ENCODE peak calls at places on chromosomes 16 and 17, in ten cellular contexts. B is heart left ventricle, W is body of pancreas, N is tibial nerve, T is IMR-90, D is A549, R is ovary, F is GM12878, Q is transverse colon, C is lower leg skin. Z is an unnamed sample.

GRCh38 chr16:10740000-10740844 is 3.4 kb upstream of the NUBP1 start:
- DNase-seq in B (no peak), W (no peak), N (no peak), T (no peak), D (no peak), R (peak; percentile 13), F (no peak), Q (no peak), C (no peak), Z (no peak)

GRCh38 chr17:62626719-62627218 is 701 bp upstream of the MRC2 start:
- DNase-seq in B (peak; percentile 78), W (peak; percentile 48), N (peak; percentile 45), T (peak; percentile 90), D (peak; percentile 82), R (peak; percentile 85), F (no peak), Q (no peak), C (peak; percentile 51), Z (peak; percentile 71)

GRCh38 chr16:21326459-21326858 is 48.4 kb upstream of the CRYM start:
- DNase-seq in B (no peak), W (no peak), N (no peak), T (no peak), D (no peak), R (no peak), F (no peak), Q (no peak), C (no peak), Z (no peak)

GRCh38 chr17:36947922-36948716 is 635 bp upstream of the AATF start:
- DNase-seq in B (no peak), W (no peak), N (no peak), T (no peak), D (no peak), R (no peak), F (no peak), Q (no peak), C (peak; percentile 36), Z (peak; percentile 75)

GRCh38 chr17:44314869-44315661 is 6.7 kb downstream of the RUNDC3A start:
- DNase-seq in B (no peak), W (peak; percentile 52), N (no peak), T (no peak), D (peak; percentile 93), R (no peak), F (no peak), Q (peak; percentile 25), C (no peak), Z (no peak)

GRCh38 chr17:17849147-17849820 is 12.5 kb upstream of the SREBF1 start:
- DNase-seq in B (peak; percentile 84), W (peak; percentile 66), N (no peak), T (no peak), D (no peak), R (peak; percentile 70), F (peak; percentile 55), Q (peak; percentile 67), C (peak; percentile 77), Z (no peak)

GRCh38 chr17:27996157-27997043 is 46.1 kb upstream of the NLK start:
- DNase-seq in B (no peak), W (no peak), N (no peak), T (no peak), D (no peak), R (no peak), F (no peak), Q (no peak), C (no peak), Z (no peak)

GRCh38 chr17:13531701-13532100 is 70.0 kb downstream of the HS3ST3A1 start:
- DNase-seq in B (no peak), W (no peak), N (no peak), T (no peak), D (no peak), R (no peak), F (no peak), Q (no peak), C (no peak), Z (no peak)

GRCh38 chr17:46002311-46002972 is 3.4 kb downstream of the STH start:
- DNase-seq in B (peak; percentile 54), W (peak; percentile 84), N (peak; percentile 56), T (peak; percentile 51), D (peak; percentile 78), R (peak; percentile 75), F (peak; percentile 16), Q (peak; percentile 78), C (peak; percentile 70), Z (peak; percentile 81)

GRCh38 chr16:7313170-7313569 is 19.5 kb upstream of the RBFOX1 start:
- DNase-seq in B (no peak), W (no peak), N (no peak), T (no peak), D (no peak), R (no peak), F (no peak), Q (no peak), C (no peak), Z (peak; percentile 13)

GRCh38 chr17:1312261-1312870 is 32.9 kb downstream of the TRARG1 start:
- DNase-seq in B (no peak), W (peak; percentile 9), N (no peak), T (no peak), D (no peak), R (no peak), F (no peak), Q (no peak), C (no peak), Z (no peak)

GRCh38 chr16:89552329-89552728 is 8.2 kb upstream of the RPL13 start:
- DNase-seq in B (no peak), W (no peak), N (no peak), T (no peak), D (no peak), R (no peak), F (no peak), Q (no peak), C (no peak), Z (no peak)

DNA sequence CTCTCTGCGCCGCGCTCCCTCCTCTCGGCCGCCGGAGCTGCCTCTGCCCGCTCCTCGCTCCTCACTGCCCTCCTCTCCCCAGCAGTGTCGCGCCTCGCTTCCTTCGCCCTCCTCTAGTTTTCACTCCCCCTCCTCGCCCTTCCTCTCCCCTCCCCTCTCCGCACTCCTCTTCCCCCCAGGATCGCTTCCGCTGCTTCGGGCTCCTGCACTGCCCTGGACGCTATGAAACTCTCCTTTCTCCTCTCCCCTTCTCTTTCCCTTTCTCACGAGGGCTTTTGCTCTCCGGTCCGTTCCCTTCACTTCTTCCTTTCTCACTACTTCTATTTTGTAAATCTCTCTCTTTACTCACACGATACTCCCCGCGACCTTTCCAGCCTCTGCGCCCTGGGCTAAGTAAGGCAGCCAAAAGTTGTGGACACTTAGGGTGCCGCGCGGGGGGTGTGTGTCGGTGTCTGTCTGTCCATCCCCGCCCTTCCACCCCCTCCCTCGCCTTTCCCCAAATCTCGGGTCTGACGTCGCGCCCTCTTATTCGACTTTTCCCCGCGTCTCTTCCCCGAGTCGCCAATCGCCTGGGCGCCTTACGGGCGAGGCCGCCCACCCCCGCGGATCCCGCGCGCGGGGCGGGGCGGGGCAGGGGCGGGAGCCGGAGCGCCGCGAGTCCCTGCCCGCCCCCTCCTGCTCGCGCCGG is at the start of gene IRX3:
- DNase-seq in B (peak; percentile 94), W (peak; percentile 68), N (no peak), T (peak; percentile 4), D (peak; percentile 88), R (peak; percentile 75), F (no peak), Q (peak; percentile 13), C (peak; percentile 90), Z (peak; percentile 98)
- TF ChIP-seq POLR2A in B (no peak), W (peak; percentile 19), N (no peak), T (no peak), D (peak; percentile 14), R (no peak), F (no peak), Q (no peak), C (no peak), Z (peak; percentile 29)

GRCh38 chr16:19348578-19349315 is 63.2 kb downstream of the CLEC19A start:
- DNase-seq in B (no peak), W (no peak), N (no peak), T (no peak), D (no peak), R (no peak), F (no peak), Q (no peak), C (no peak), Z (peak; percentile 28)
- TF ChIP-seq POLR2A in B (no peak), W (no peak), N (no peak), T (no peak), D (no peak), R (no peak), F (no peak), Q (no peak), C (no peak), Z (no peak)

GRCh38 chr17:8154608-8155152 is 2.5 kb upstream of the PER1 start:
- DNase-seq in B (no peak), W (no peak), N (no peak), T (no peak), D (no peak), R (no peak), F (no peak), Q (no peak), C (no peak), Z (no peak)
- TF ChIP-seq POLR2A in B (no peak), W (no peak), N (peak; percentile 21), T (no peak), D (no peak), R (peak; percentile 52), F (no peak), Q (no peak), C (no peak), Z (no peak)

GRCh38 chr17:4657678-4658077 is 16.2 kb upstream of the ALOX15 start:
- DNase-seq in B (no peak), W (no peak), N (no peak), T (peak; percentile 25), D (no peak), R (no peak), F (no peak), Q (no peak), C (no peak), Z (no peak)

GRCh38 chr17:4663711-4664110 is 22.2 kb upstream of the ALOX15 start:
- DNase-seq in B (no peak), W (no peak), N (no peak), T (no peak), D (no peak), R (no peak), F (no peak), Q (no peak), C (no peak), Z (no peak)

GRCh38 chr17:4664230-4664629 is 22.8 kb upstream of the ALOX15 start:
- DNase-seq in B (no peak), W (no peak), N (no peak), T (no peak), D (no peak), R (no peak), F (no peak), Q (no peak), C (no peak), Z (no peak)

DNA sequence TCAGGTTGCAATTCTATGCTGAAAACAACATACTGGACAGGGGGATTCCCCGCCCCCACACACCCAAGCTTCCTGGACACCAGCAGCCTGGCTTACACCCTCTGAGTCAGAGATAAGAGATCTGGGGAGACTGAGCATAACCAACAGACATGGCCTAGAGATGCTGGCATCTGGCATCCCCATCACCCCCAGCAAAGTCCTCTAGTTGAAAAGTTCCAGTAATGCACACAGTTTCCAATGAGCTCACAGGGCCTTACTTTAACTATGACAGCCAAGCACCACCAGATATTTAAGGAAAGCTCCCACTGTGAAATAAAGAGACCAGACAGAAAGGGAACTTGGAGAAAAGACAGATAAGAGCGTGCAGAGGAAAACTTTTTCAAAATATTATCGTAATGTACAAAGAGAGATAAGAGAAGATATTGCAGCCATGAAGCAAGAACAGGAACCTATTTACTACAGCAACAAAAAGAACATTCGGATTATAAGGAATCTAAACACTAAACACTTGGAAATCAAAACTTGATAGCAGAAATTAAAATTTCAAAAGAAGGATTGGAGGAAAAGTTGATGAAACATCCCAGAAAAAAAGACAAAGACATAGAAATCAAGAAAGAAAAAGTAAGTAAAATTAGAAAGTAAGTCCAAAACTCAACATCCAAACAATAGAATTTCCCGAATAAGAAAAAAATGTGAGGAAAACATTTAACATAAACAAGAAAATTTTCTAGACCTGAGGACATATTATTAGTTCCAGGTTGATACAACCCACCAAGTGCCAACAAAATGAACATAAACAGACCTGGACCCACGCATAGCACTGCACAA is 17.2 kb upstream of the ALOX15 start:
- DNase-seq in B (no peak), W (no peak), N (no peak), T (peak; percentile 86), D (no peak), R (no peak), F (no peak), Q (no peak), C (no peak), Z (peak; percentile 49)
- TF ChIP-seq POLR2A in B (no peak), W (no peak), N (no peak), T (no peak), D (no peak), R (no peak), F (no peak), Q (no peak), C (no peak), Z (no peak)

Z was measured in H54.